ENCODE peak calls at places on chromosome 19, in six cellular contexts. R is BE2C, C is aorta, U is mucosa of descending colon, N is tibial nerve, P is BJ. A is an unnamed sample.

GRCh38 chr19:45768644-45769053 is 403 bp downstream of the SIX5 start:
- DNase-seq in R (no peak), C (peak; percentile 86), U (peak; percentile 70), N (no peak), P (no peak), A (no peak)

GRCh38 chr19:5983367-5983955 is 5.5 kb upstream of the RANBP3 start:
- DNase-seq in R (no peak), C (no peak), U (no peak), N (no peak), P (no peak), A (no peak)

GRCh38 chr19:13234518-13234917 is 84.3 kb downstream of the IER2 start:
- DNase-seq in R (peak; percentile 48), C (no peak), U (peak; percentile 76), N (no peak), P (no peak), A (peak; percentile 38)

GRCh38 chr19:19279062-19279612 is 6.0 kb upstream of the TM6SF2 start:
- DNase-seq in R (no peak), C (no peak), U (no peak), N (no peak), P (no peak), A (no peak)

GRCh38 chr19:35776102-35776788 is 881 bp downstream of the ARHGAP33 start:
- DNase-seq in R (peak; percentile 39), C (no peak), U (no peak), N (no peak), P (no peak), A (no peak)

GRCh38 chr19:33278403-33279269 is 23.7 kb downstream of the CEBPA start:
- DNase-seq in R (peak; percentile 6), C (no peak), U (no peak), N (no peak), P (no peak), A (no peak)

GRCh38 chr19:10271543-10272086 is 695 bp downstream of the ICAM1 start:
- DNase-seq in R (no peak), C (no peak), U (peak; percentile 41), N (no peak), P (no peak), A (no peak)

GRCh38 chr19:3004522-3004921 is 24.6 kb downstream of the TLE2 start:
- DNase-seq in R (no peak), C (no peak), U (no peak), N (no peak), P (no peak), A (no peak)

GRCh38 chr19:34556500-34556899 is 74.9 kb downstream of the WTIP start:
- DNase-seq in R (peak; percentile 47), C (no peak), U (no peak), N (no peak), P (no peak), A (peak; percentile 49)

GRCh38 chr19:50518091-50519005 is 4.6 kb upstream of the ASPDH start:
- DNase-seq in R (no peak), C (peak; percentile 73), U (peak; percentile 19), N (no peak), P (no peak), A (no peak)

GRCh38 chr19:13016245-13016627 is 21.0 kb downstream of the NFIX start:
- DNase-seq in R (no peak), C (no peak), U (no peak), N (no peak), P (no peak), A (no peak)

GRCh38 chr19:18257503-18258470 is 16.5 kb downstream of the IQCN start:
- DNase-seq in R (no peak), C (no peak), U (no peak), N (no peak), P (no peak), A (no peak)

GRCh38 chr19:16139752-16140151 is 3.7 kb upstream of the HSH2D start:
- DNase-seq in R (no peak), C (no peak), U (no peak), N (no peak), P (no peak), A (no peak)

GRCh38 chr19:55446060-55446459 is 3.0 kb upstream of the SHISA7 start:
- DNase-seq in R (no peak), C (no peak), U (no peak), N (no peak), P (no peak), A (no peak)

GRCh38 chr19:31270897-31271568 is 78.2 kb downstream of the TSHZ3 start:
- DNase-seq in R (peak; percentile 43), C (no peak), U (no peak), N (no peak), P (no peak), A (no peak)

GRCh38 chr19:14138576-14139265 is 2.3 kb upstream of the ASF1B start:
- DNase-seq in R (no peak), C (no peak), U (no peak), N (no peak), P (no peak), A (no peak)

GRCh38 chr19:6379744-6380143 is 4.0 kb upstream of the PSPN start:
- DNase-seq in R (no peak), C (no peak), U (no peak), N (no peak), P (no peak), A (no peak)

GRCh38 chr19:10260141-10260584 is 8.1 kb downstream of the MRPL4 start:
- DNase-seq in R (no peak), C (no peak), U (no peak), N (no peak), P (no peak), A (no peak)

GRCh38 chr19:1087813-1088418 is 7.3 kb downstream of the POLR2E start:
- DNase-seq in R (no peak), C (no peak), U (no peak), N (no peak), P (no peak), A (no peak)

GRCh38 chr19:45234089-45234869 is 10.9 kb downstream of the EXOC3L2 start:
- DNase-seq in R (no peak), C (no peak), U (no peak), N (no peak), P (no peak), A (no peak)

GRCh38 chr19:41621654-41622053 is 5.2 kb downstream of the CEACAM4 start:
- DNase-seq in R (no peak), C (no peak), U (no peak), N (no peak), P (no peak), A (no peak)

GRCh38 chr19:48650974-48651681 is 5.1 kb upstream of the CA11 start:
- DNase-seq in R (no peak), C (no peak), U (no peak), N (no peak), P (no peak), A (no peak)

GRCh38 chr19:18776736-18777135 is 14.4 kb downstream of the COMP start:
- DNase-seq in R (peak; percentile 88), C (no peak), U (no peak), N (no peak), P (no peak), A (no peak)

GRCh38 chr19:709196-709964 is 645 bp downstream of the PALM start:
- DNase-seq in R (no peak), C (no peak), U (no peak), N (no peak), P (no peak), A (peak; percentile 68)

GRCh38 chr19:28164214-28164613 is 1048.7 kb downstream of the UQCRFS1 start:
- DNase-seq in R (no peak), C (no peak), U (no peak), N (no peak), P (no peak), A (no peak)

GRCh38 chr19:15373644-15374043 is 5.9 kb downstream of the AKAP8 start:
- DNase-seq in R (no peak), C (no peak), U (peak; percentile 17), N (no peak), P (no peak), A (no peak)

GRCh38 chr19:7550987-7551761 is 15.7 kb downstream of the PNPLA6 start:
- DNase-seq in R (peak; percentile 82), C (peak; percentile 84), U (peak; percentile 86), N (no peak), P (no peak), A (peak; percentile 87)

GRCh38 chr19:51083783-51084182 is 1.1 kb upstream of the KLK14 start:
- DNase-seq in R (no peak), C (peak; percentile 37), U (no peak), N (no peak), P (no peak), A (no peak)

GRCh38 chr19:10517760-10518443 is 655 bp upstream of the S1PR5 start:
- DNase-seq in R (peak; percentile 26), C (no peak), U (no peak), N (no peak), P (no peak), A (peak; percentile 35)

GRCh38 chr19:45908956-45909355 is 5.6 kb downstream of the NANOS2 start:
- DNase-seq in R (no peak), C (no peak), U (no peak), N (no peak), P (no peak), A (no peak)

GRCh38 chr19:54154603-54155345 is 4.7 kb downstream of the LENG1 start:
- DNase-seq in R (no peak), C (no peak), U (peak; percentile 33), N (no peak), P (no peak), A (no peak)

GRCh38 chr19:30178721-30179402 is 193.3 kb upstream of the ZNF536 start:
- DNase-seq in R (no peak), C (no peak), U (no peak), N (no peak), P (no peak), A (no peak)

A was measured in glutamatergic neuron.